ENCODE peak calls at places on chromosomes 1 and 21, in seven cellular contexts. N is K562, L is Panc1, W is transverse colon, F is neural progenitor cell, U is lower lobe of right lung, M is adrenal gland. P is an unnamed sample. For H3K27me3, the result is how much of the 10 kb centered on the place peaks cover.

GRCh38 chr1:7768583-7768982 is 2.5 kb upstream of the VAMP3 start:
- DNase-seq in M (no peak), L (no peak), F (no peak), U (no peak), N (no peak), W (no peak), P (no peak)

GRCh38 chr1:150283260-150283659 is 906 bp downstream of the CIART start:
- DNase-seq in W (no peak), F (no peak), N (no peak), U (no peak), L (no peak), M (no peak), P (no peak)

GRCh38 chr1:36306210-36306901 is at the start of gene SH3D21:
- DNase-seq in N (no peak), U (peak), L (no peak), W (peak), F (peak), M (peak), P (no peak)

GRCh38 chr1:196205882-196206281 is 402.4 kb downstream of the KCNT2 start:
- DNase-seq in W (no peak), F (no peak), M (no peak), L (no peak), N (peak), U (no peak), P (no peak)

GRCh38 chr1:40105028-40105427 is 8.0 kb upstream of the PPT1 start:
- DNase-seq in N (no peak), L (no peak), F (no peak), W (no peak), U (no peak), M (no peak), P (no peak)

GRCh38 chr1:196372896-196373536 is 235.2 kb downstream of the KCNT2 start:
- DNase-seq in M (no peak), U (no peak), F (peak), L (no peak), N (peak), W (no peak), P (no peak)

GRCh38 chr1:152186556-152187285 is 27.7 kb upstream of the RPTN start:
- DNase-seq in N (no peak), M (no peak), L (no peak), F (no peak), W (no peak), U (no peak), P (no peak)

GRCh38 chr1:109479311-109479710 is 4.4 kb upstream of the ATXN7L2 start:
- DNase-seq in F (no peak), W (no peak), N (no peak), M (no peak), L (no peak), U (no peak), P (no peak)

GRCh38 chr1:179930867-179931266 is 23.7 kb upstream of the CEP350 start:
- DNase-seq in W (no peak), N (no peak), U (no peak), M (no peak), F (no peak), L (no peak), P (no peak)

GRCh38 chr1:44316231-44316759 is 38.8 kb downstream of the ERI3 start:
- DNase-seq in U (no peak), M (no peak), F (peak), W (no peak), L (no peak), N (peak), P (no peak)

GRCh38 chr1:230359992-230360391 is 66.1 kb downstream of the PGBD5 start:
- DNase-seq in M (no peak), W (no peak), N (no peak), U (no peak), F (no peak), L (no peak), P (peak)

GRCh38 chr1:212528501-212528900 is 80.1 kb upstream of the ATF3 start:
- DNase-seq in F (no peak), U (no peak), N (no peak), L (no peak), W (no peak), M (no peak), P (peak)

GRCh38 chr1:210819266-210819665 is 314.7 kb downstream of the KCNH1 start:
- DNase-seq in L (no peak), U (no peak), F (no peak), N (no peak), M (no peak), W (no peak), P (no peak)

GRCh38 chr1:212651521-212651920 is 43.0 kb downstream of the ATF3 start:
- DNase-seq in F (no peak), L (no peak), N (no peak), U (no peak), W (no peak), M (no peak), P (no peak)

GRCh38 chr1:52237430-52237829 is 95.5 kb downstream of the ZFYVE9 start:
- DNase-seq in U (no peak), F (no peak), N (peak), L (no peak), W (no peak), M (no peak), P (peak)

GRCh38 chr1:92411511-92411910 is 75.2 kb downstream of the GFI1 start:
- DNase-seq in W (peak), F (no peak), M (no peak), N (peak), L (no peak), U (no peak), P (no peak)

GRCh38 chr1:183622884-183623785 is 12.4 kb downstream of the ARPC5 start:
- DNase-seq in M (peak), F (peak), W (peak), L (no peak), U (peak), N (peak), P (peak)

GRCh38 chr1:56547977-56548376 is 31.4 kb downstream of the PLPP3 start:
- DNase-seq in F (no peak), U (no peak), N (no peak), W (peak), M (peak), L (no peak), P (no peak)

GRCh38 chr1:9960705-9961562 is 17.7 kb downstream of the NMNAT1 start:
- DNase-seq in U (no peak), W (no peak), N (no peak), M (no peak), L (no peak), F (peak), P (peak)

GRCh38 chr1:100896481-100896982 is 642 bp downstream of the SLC30A7 start:
- DNase-seq in W (peak), L (peak), U (no peak), N (peak), M (peak), F (peak), P (peak)

GRCh38 chr1:97654866-97655265 is 266.0 kb downstream of the DPYD start:
- DNase-seq in U (no peak), L (no peak), W (no peak), M (no peak), F (no peak), N (no peak), P (no peak)

GRCh38 chr1:207805841-207806421 is 54.1 kb downstream of the CD46 start:
- DNase-seq in U (peak), M (peak), L (no peak), N (peak), W (peak), F (no peak), P (no peak)

GRCh38 chr1:16717174-16718108 is 22.9 kb upstream of the RNU1-4 start:
- DNase-seq in M (no peak), L (no peak), N (peak), F (peak), U (no peak), W (no peak), P (peak)

GRCh38 chr1:29669912-29670311 is 433.6 kb downstream of the PTPRU start:
- DNase-seq in W (no peak), F (no peak), N (no peak), U (peak), L (no peak), M (no peak), P (no peak)

GRCh38 chr1:167107456-167107855 is 13.6 kb downstream of the STYXL2 start:
- DNase-seq in F (no peak), M (no peak), L (no peak), U (no peak), N (no peak), W (no peak), P (no peak)

GRCh38 chr1:89989791-89990190 is 5.1 kb upstream of the ZNF326 start:
- DNase-seq in L (no peak), W (peak), U (no peak), M (no peak), N (peak), F (no peak), P (no peak)

GRCh38 chr1:216566809-216567208 is 143.6 kb upstream of the USH2A start:
- DNase-seq in U (no peak), N (no peak), W (no peak), L (no peak), M (peak), F (no peak), P (peak)

GRCh38 chr1:26693557-26694184 is 2.1 kb upstream of the ARID1A start:
- DNase-seq in N (no peak), U (no peak), F (peak), M (no peak), W (no peak), L (no peak), P (peak)

GRCh38 chr1:221511797-221512196 is 230.1 kb downstream of the DUSP10 start:
- DNase-seq in M (no peak), N (peak), L (no peak), F (peak), W (no peak), U (no peak), P (no peak)

GRCh38 chr21:32278068-32278467 is 781 bp downstream of the MIS18A start:
- DNase-seq in F (peak), M (no peak), W (no peak), N (peak), U (no peak), L (no peak), P (peak)

GRCh38 chr1:79304131-79304530 is 297.6 kb upstream of the ADGRL4 start:
- DNase-seq in L (no peak), F (no peak), U (no peak), M (no peak), W (no peak), N (no peak), P (no peak)

GRCh38 chr1:161258439-161259386 is at the start of gene PCP4L1:
- DNase-seq in N (no peak), W (peak), U (peak), M (peak), F (peak), L (no peak), P (no peak)

GRCh38 chr1:145720878-145721671 is 1.8 kb downstream of the CD160 start:
- DNase-seq in U (peak), L (no peak), F (peak), N (peak), W (peak), M (peak), P (peak)

GRCh38 chr1:180562582-180562981 is 3.8 kb downstream of the OVAAL start:
- DNase-seq in M (no peak), N (no peak), U (no peak), W (no peak), F (no peak), L (no peak), P (no peak)

GRCh38 chr1:202599669-202600431 is 110.4 kb downstream of the SYT2 start:
- DNase-seq in N (peak), L (no peak), F (peak), M (peak), W (peak), U (peak), P (peak)

GRCh38 chr1:234708700-234709395 is 98.9 kb upstream of the IRF2BP2 start:
- DNase-seq in W (no peak), U (no peak), N (no peak), M (no peak), L (no peak), F (no peak), P (no peak)

GRCh38 chr1:162587761-162588260 is 26.3 kb downstream of the UAP1 start:
- DNase-seq in L (no peak), U (no peak), N (no peak), M (no peak), F (no peak), W (no peak), P (no peak)

GRCh38 chr1:248055261-248055660 is 8.6 kb downstream of the OR2L3 start:
- DNase-seq in N (no peak), L (no peak), U (no peak), W (no peak), F (no peak), M (no peak), P (no peak)

GRCh38 chr1:182109780-182110179 is 48.3 kb upstream of the ZNF648 start:
- DNase-seq in L (no peak), M (no peak), U (no peak), F (no peak), N (no peak), W (no peak), P (no peak)

DNA sequence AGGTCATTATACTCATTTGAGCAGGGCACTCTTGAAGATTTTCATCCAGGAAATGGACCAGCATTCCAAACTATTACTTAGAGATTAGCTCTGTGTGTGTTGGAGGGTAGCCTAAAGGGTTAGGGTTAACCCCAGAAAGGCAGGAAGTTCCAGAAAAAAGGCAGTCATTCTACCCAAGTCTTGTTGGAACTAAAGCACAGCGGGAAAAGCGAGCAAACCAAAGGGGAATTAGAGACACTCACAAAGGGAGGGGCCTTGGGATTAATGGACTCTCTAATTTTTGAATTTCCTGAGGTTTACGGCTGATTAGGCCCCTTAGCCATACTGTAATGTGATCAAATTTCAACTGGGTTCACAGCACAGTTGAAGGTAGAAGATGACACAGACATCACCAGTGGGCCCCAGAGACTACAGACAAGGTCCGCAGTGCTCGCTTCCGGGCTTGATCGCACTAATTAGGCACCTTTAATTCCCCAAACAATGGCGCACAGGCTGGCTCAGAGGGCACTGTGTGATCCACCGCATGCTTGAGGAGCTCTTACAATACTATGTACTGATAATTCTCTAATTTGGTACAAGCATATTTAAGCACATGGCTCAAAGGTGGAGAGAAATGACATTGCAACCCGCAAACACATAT is 28.3 kb downstream of the CAPZB start:
- DNase-seq in M (no peak), W (no peak), N (no peak), L (no peak), U (no peak), F (peak), P (peak)
- H3K4me3 ChIP-seq in M (no peak), W (no peak), N (no peak), L (no peak), U (no peak), F (peak), P (no peak)

GRCh38 chr1:4515727-4516289 is 138.6 kb upstream of the AJAP1 start:
- DNase-seq in W (no peak), N (no peak), L (no peak), M (peak), F (no peak), U (no peak), P (no peak)
- H3K27me3 ChIP-seq in W (under half), N (under half), L (under half), M (under half), F (under half), U (under half), P (under half)

GRCh38 chr1:236060286-236060685 is 4.6 kb downstream of the NID1 start:
- DNase-seq in N (no peak), F (no peak), U (no peak), M (no peak), W (no peak), L (no peak), P (no peak)
- H3K4me3 ChIP-seq in N (no peak), F (no peak), U (no peak), M (no peak), W (no peak), L (no peak), P (no peak)

GRCh38 chr1:41370756-41371420 is 9.7 kb downstream of the FOXO6 start:
- DNase-seq in N (no peak), U (no peak), W (no peak), M (no peak), L (no peak), F (no peak), P (no peak)
- H3K27me3 ChIP-seq in N (under half), U (under half), W (under half), M (under half), L (under half), F (under half), P (under half)

DNA sequence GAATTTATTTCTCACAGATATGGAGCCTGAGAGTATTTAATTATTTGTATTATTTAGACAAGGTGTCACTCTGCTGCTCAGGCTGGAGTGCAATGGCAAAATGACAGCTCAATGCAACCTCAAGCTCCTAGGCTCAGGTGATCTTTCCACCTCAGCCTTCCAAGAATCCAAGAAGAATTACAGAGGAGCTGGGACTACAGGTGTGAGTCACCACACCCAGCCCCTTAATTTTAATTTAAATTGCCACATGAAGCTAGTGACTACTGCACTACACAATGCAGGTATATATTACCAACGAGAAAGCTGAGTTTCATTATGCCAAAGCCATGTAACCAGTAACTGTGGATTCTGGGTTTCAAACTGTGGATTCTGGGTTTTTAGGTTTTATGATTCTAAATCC is 2.1 kb downstream of the KHDC4 start:
- DNase-seq in U (no peak), W (no peak), L (no peak), F (no peak), M (no peak), N (no peak), P (no peak)
- H3K4me3 ChIP-seq in U (peak), W (peak), L (peak), F (peak), M (no peak), N (peak), P (no peak)